ENCODE peak calls at places on chromosomes 11 and 22, in seven cellular contexts. B is Panc1, U is WTC11, Z is gastrocnemius medialis, T is mammary epithelial cell, A is dorsolateral prefrontal cortex, L is heart left ventricle. V is an unnamed sample.

GRCh38 chr22:50726643-50727340 is 11.2 kb upstream of the ACR start:
- DNase-seq in U (no peak), A (peak), L (peak), Z (no peak), B (no peak), T (no peak), V (no peak)

GRCh38 chr22:22812031-22812905 is 75.3 kb upstream of the IGLL5 start:
- DNase-seq in T (no peak), U (no peak), A (no peak), Z (no peak), B (no peak), L (no peak), V (no peak)

GRCh38 chr11:76794371-76795284 is 11.5 kb downstream of the TSKU start:
- DNase-seq in L (peak), B (no peak), T (no peak), Z (no peak), U (no peak), A (no peak), V (no peak)

GRCh38 chr11:73406619-73407018 is 30.4 kb downstream of the RELT start:
- DNase-seq in U (no peak), T (no peak), A (no peak), Z (no peak), L (no peak), B (no peak), V (no peak)

GRCh38 chr11:12973529-12974181 is 35.5 kb upstream of the RASSF10 start:
- DNase-seq in L (no peak), A (no peak), T (no peak), Z (no peak), B (no peak), U (no peak), V (no peak)

GRCh38 chr22:29695129-29695926 is 24.5 kb upstream of the CABP7 start:
- DNase-seq in T (no peak), B (no peak), U (no peak), Z (peak), A (peak), L (peak), V (no peak)

GRCh38 chr11:5550440-5551095 is 2.2 kb upstream of the OR52H1 start:
- DNase-seq in A (no peak), T (peak), B (peak), U (no peak), Z (no peak), L (no peak), V (no peak)

GRCh38 chr22:46286006-46286405 is 10.7 kb upstream of the GTSE1 start:
- DNase-seq in B (no peak), L (no peak), T (no peak), U (no peak), Z (no peak), A (no peak), V (no peak)

GRCh38 chr11:115892016-115892415 is 387.8 kb upstream of the CADM1 start:
- DNase-seq in L (no peak), A (no peak), T (no peak), U (no peak), Z (no peak), B (no peak), V (no peak)

GRCh38 chr11:95853138-95853537 is 62.8 kb downstream of the CEP57 start:
- DNase-seq in A (no peak), Z (no peak), T (no peak), U (no peak), L (no peak), B (no peak), V (no peak)

GRCh38 chr11:95845168-95845567 is 54.9 kb downstream of the CEP57 start:
- DNase-seq in T (no peak), Z (no peak), B (no peak), U (no peak), A (no peak), L (no peak), V (no peak)

GRCh38 chr11:95853862-95854261 is 63.6 kb downstream of the CEP57 start:
- DNase-seq in B (no peak), U (no peak), L (no peak), T (no peak), A (no peak), Z (no peak), V (no peak)

GRCh38 chr11:95850137-95850536 is 59.8 kb downstream of the CEP57 start:
- DNase-seq in L (no peak), T (no peak), U (no peak), B (no peak), A (no peak), Z (no peak), V (no peak)

GRCh38 chr11:95849087-95849825 is 59.0 kb downstream of the CEP57 start:
- DNase-seq in A (peak), Z (peak), B (peak), L (no peak), T (peak), U (peak), V (no peak)
- TF ChIP-seq CTCF in A (peak), Z (peak), B (peak), L (peak), T (peak), U (no peak), V (peak)

DNA sequence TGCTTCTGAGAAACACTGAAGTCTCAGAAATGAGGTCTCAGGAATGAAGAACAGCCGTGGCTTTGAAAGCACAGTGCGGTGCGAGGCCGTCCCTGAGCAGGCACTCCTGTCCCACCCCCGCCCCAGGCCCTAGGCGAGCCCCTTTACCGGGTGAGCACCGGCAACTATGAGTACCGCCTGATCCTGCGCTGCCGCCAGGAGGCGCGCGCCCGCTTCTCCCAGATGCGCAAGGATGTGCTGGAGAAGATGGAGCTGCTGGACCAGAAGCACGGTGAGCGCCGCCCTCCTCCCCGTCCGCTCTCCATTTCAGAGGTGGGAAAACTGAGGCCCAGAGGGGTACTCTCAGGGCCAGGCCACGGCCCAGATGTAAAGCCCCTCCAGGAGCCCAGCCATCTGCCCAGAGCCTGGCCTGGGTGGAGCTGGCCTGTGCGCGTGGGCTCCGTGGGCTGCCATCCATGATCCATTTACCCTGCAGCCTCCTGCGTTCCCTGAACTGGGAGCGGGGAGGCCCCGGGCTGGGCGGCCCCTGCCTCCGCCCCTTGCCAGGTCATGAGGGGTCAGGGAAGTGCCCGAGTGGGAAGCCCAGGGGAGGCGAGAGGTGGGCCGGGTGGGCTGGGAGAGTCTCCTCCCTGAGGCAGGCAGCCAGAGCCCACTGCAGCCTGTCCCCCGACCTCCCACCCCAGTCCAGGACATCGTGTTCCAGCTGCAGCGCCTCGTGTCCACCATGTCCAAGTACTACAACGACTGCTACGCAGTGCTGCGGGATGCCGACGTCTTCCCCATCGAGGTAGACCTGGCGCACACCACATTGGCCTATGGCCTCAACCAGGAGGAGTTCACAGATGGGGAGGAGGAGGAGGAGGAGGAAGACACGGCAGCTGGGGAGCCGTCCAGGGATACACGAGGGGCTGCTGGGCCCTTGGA is 9.5 kb downstream of the SLC16A8 start:
- DNase-seq in L (peak), A (peak), U (peak), T (peak), B (no peak), Z (no peak), V (no peak)
- TF ChIP-seq CTCF in L (no peak), A (peak), U (peak), T (no peak), B (no peak), Z (no peak), V (peak)

GRCh38 chr11:85809881-85810280 is 1.1 kb downstream of the SYTL2 start:
- DNase-seq in Z (no peak), B (no peak), A (peak), L (peak), U (peak), T (no peak), V (no peak)
- TF ChIP-seq CTCF in Z (no peak), B (peak), A (peak), L (no peak), U (no peak), T (no peak), V (peak)

GRCh38 chr22:47837703-47838102 is 1075.3 kb downstream of the TBC1D22A start:
- DNase-seq in U (peak), T (peak), L (no peak), A (no peak), B (no peak), Z (no peak), V (no peak)
- TF ChIP-seq CTCF in U (peak), T (no peak), L (no peak), A (peak), B (peak), Z (no peak), V (peak)

DNA sequence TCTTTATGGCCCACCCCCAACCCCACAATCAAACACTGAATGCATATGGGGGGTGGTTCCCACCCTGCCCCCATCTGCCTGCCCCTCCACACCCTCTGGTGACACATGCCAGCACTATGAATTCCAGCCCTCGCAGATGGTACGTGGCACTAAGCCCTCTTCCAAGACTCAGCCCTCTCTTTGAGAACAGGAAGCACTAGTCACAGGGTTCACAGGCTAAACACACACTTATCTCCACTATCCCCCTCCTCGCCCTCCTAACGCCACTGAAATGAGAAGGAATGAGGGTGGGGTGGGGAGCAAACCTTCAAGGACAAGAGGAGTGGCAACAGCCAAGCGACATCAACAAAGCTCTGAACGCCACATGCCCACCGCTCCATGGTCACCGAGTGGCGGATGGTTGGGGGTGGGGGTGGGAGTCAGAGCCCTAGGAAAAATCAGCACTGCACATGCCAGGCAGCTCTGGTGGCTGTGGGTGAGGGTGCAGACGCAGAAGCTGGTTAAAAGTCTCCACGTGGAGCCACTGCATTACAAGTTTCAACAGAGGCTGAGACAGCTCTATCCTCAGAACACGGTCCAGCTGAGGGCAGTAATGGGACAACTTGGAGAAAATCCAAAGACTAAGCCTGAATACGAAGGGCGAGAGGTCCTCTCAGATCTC is 33.6 kb downstream of the TMEM184B start:
- DNase-seq in U (no peak), T (peak), L (no peak), Z (peak), A (no peak), B (no peak), V (no peak)
- TF ChIP-seq CTCF in U (no peak), T (no peak), L (no peak), Z (no peak), A (peak), B (no peak), V (no peak)

DNA sequence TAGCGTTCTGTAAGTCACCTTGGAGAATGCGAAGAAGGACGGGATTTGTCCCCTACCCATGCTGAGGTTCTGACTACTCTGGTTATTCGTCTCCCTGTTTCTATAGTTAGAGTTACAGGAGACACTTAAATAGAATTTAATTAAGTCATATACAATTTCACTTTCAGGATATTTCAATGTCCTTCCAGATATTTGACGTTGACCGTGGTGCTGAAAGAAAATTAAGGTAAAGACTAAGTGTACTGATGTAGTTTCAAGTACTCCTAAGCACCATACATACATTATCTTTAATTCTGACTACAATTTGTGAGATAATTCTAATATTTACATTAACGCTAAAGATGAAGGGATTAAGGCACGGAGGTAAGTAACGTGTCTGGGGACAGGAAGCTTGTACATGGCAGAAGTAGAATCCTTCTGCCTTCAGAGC is 445 bp upstream of the SLC36A4 start:
- DNase-seq in A (no peak), U (no peak), B (peak), Z (no peak), L (no peak), T (peak), V (no peak)
- TF ChIP-seq CTCF in A (no peak), U (no peak), B (no peak), Z (no peak), L (no peak), T (no peak), V (no peak)

GRCh38 chr11:105942951-105943350 is 79.1 kb downstream of the MSANTD4 start:
- DNase-seq in U (no peak), L (no peak), T (no peak), B (no peak), Z (no peak), A (no peak), V (no peak)
- TF ChIP-seq CTCF in U (no peak), L (no peak), T (no peak), B (no peak), Z (no peak), A (no peak), V (no peak)